ENCODE peak calls at places on chromosomes 1 and 21, in five cellular contexts. One of them, this sample, is unnamed.
A peak's percentile ranks its signal among the peaks of the same experiment; 100 is the strongest.

GRCh38 chr21:36211660-36212512 is 55.3 kb downstream of the DOP1B start:
- DNase-seq in IMR-90: peak; percentile 93
- DNase-seq in lung: no peak
- DNase-seq in uterus: no peak
- DNase-seq in transverse colon: no peak
- DNase-seq in this sample: no peak

GRCh38 chr1:246139745-246140182 is 367.3 kb downstream of the SMYD3 start:
- DNase-seq in transverse colon: no peak
- DNase-seq in uterus: no peak
- DNase-seq in lung: no peak
- DNase-seq in IMR-90: peak; percentile 93
- DNase-seq in this sample: no peak

GRCh38 chr1:201228011-201228983 is 37.7 kb downstream of the IGFN1 start:
- DNase-seq in IMR-90: no peak
- DNase-seq in lung: peak; percentile 23
- DNase-seq in uterus: no peak
- DNase-seq in transverse colon: no peak
- DNase-seq in this sample: no peak

GRCh38 chr1:93111561-93111960 is 32.5 kb downstream of the MTF2 start:
- DNase-seq in transverse colon: no peak
- DNase-seq in lung: no peak
- DNase-seq in uterus: no peak
- DNase-seq in IMR-90: peak; percentile 15
- DNase-seq in this sample: no peak

GRCh38 chr1:200306954-200307754 is 102.7 kb downstream of the ZNF281 start:
- DNase-seq in lung: no peak
- DNase-seq in uterus: no peak
- DNase-seq in IMR-90: peak; percentile 46
- DNase-seq in transverse colon: no peak
- DNase-seq in this sample: peak; percentile 15

GRCh38 chr1:199174336-199174735 is 535.5 kb downstream of the PTPRC start:
- DNase-seq in IMR-90: no peak
- DNase-seq in transverse colon: no peak
- DNase-seq in uterus: no peak
- DNase-seq in lung: no peak
- DNase-seq in this sample: peak; percentile 81

GRCh38 chr1:245129321-245129720 is 25.5 kb upstream of the KIF26B start:
- DNase-seq in IMR-90: no peak
- DNase-seq in lung: no peak
- DNase-seq in transverse colon: no peak
- DNase-seq in uterus: no peak
- DNase-seq in this sample: no peak

GRCh38 chr1:9700340-9700739 is 48.8 kb downstream of the PIK3CD start:
- DNase-seq in lung: no peak
- DNase-seq in IMR-90: peak; percentile 94
- DNase-seq in transverse colon: no peak
- DNase-seq in uterus: no peak
- DNase-seq in this sample: no peak

GRCh38 chr1:6184083-6184783 is 4.1 kb upstream of the CHD5 start:
- DNase-seq in transverse colon: no peak
- DNase-seq in lung: no peak
- DNase-seq in uterus: no peak
- DNase-seq in IMR-90: no peak
- DNase-seq in this sample: no peak

GRCh38 chr1:185315364-185316108 is 1.5 kb downstream of the IVNS1ABP start:
- DNase-seq in lung: no peak
- DNase-seq in transverse colon: peak; percentile 33
- DNase-seq in uterus: no peak
- DNase-seq in IMR-90: no peak
- DNase-seq in this sample: no peak

GRCh38 chr1:13585599-13585965 is 1.9 kb downstream of the PDPN start:
- DNase-seq in IMR-90: no peak
- DNase-seq in uterus: no peak
- DNase-seq in lung: no peak
- DNase-seq in transverse colon: no peak
- DNase-seq in this sample: no peak

GRCh38 chr21:42760977-42761751 is 107.7 kb downstream of the PDE9A start:
- DNase-seq in IMR-90: no peak
- DNase-seq in uterus: no peak
- DNase-seq in lung: no peak
- DNase-seq in transverse colon: no peak
- DNase-seq in this sample: no peak

GRCh38 chr1:202586018-202586821 is 124.0 kb downstream of the SYT2 start:
- DNase-seq in uterus: peak; percentile 64
- DNase-seq in transverse colon: peak; percentile 25
- DNase-seq in lung: no peak
- DNase-seq in IMR-90: peak; percentile 38
- DNase-seq in this sample: no peak

GRCh38 chr1:151104630-151105029 is 34.1 kb downstream of the GABPB2 start:
- DNase-seq in uterus: no peak
- DNase-seq in lung: no peak
- DNase-seq in IMR-90: no peak
- DNase-seq in transverse colon: no peak
- DNase-seq in this sample: no peak

GRCh38 chr1:77514871-77515776 is 167.3 kb downstream of the ZZZ3 start:
- DNase-seq in transverse colon: no peak
- DNase-seq in lung: no peak
- DNase-seq in IMR-90: peak; percentile 54
- DNase-seq in uterus: no peak
- DNase-seq in this sample: no peak

GRCh38 chr1:8358241-8358896 is 40.5 kb downstream of the SLC45A1 start:
- DNase-seq in transverse colon: no peak
- DNase-seq in IMR-90: no peak
- DNase-seq in uterus: peak; percentile 18
- DNase-seq in lung: no peak
- DNase-seq in this sample: no peak

GRCh38 chr21:38807987-38808386 is 2.3 kb downstream of the ETS2 start:
- DNase-seq in lung: no peak
- DNase-seq in IMR-90: peak; percentile 51
- DNase-seq in uterus: no peak
- DNase-seq in transverse colon: peak; percentile 41
- DNase-seq in this sample: no peak

GRCh38 chr1:87330954-87331318 is 2.3 kb downstream of the LMO4 start:
- DNase-seq in IMR-90: no peak
- DNase-seq in uterus: no peak
- DNase-seq in lung: no peak
- DNase-seq in transverse colon: no peak
- DNase-seq in this sample: no peak

DNA sequence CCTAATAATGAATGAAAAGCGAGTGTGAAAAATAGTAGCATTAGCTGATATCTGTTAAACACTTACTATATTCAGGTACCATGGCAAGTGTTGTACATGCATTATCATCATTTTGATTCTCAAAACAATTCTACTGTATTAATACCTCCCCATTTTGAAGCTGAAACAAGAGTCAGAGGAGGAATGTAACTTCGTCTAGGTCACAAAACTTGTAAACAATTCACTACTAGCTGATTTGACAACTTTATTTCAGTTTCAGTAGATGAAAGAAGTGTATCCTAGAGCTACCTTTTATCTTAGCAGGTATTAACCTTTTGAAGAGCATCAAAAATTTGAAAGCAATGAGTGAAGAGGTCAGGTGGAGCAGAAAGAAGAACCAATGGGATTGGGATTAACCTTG is 1.6 kb downstream of the CD84 start:
- DNase-seq in uterus: no peak
- DNase-seq in lung: no peak
- DNase-seq in IMR-90: no peak
- DNase-seq in transverse colon: no peak
- DNase-seq in this sample: no peak
- H3K4me1 ChIP-seq in uterus: no peaks in the 10 kb centered on the region
- H3K4me1 ChIP-seq in lung: no peaks in the 10 kb centered on the region
- H3K4me1 ChIP-seq in IMR-90: no peaks in the 10 kb centered on the region
- H3K4me1 ChIP-seq in transverse colon: no peaks in the 10 kb centered on the region
- H3K4me1 ChIP-seq in this sample: peaks cover 41% of the 10 kb centered on the region

DNA sequence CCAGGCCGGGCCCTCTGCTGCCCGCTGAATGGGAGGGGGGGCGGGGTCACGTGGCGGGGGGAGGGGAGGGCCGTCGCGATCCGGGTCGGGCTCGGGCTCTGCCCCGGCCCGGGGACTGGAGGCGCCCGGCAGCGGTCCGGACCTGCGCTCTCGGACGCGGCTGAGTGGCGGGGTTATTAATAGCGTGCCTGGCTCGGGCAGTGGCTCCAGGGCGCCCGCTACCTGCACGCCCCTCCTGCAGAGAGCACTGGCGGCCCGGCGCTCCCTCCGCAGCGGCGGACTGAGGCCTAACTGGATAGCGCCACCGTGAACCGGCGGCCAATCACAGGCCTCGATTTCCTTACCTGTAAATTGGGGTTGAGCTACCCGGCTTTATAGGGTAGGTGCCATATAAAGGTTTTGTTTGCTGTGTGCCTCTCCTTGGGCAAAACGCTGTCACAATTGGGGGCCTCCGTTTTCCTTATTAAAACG is 28.0 kb downstream of the AHDC1 start:
- DNase-seq in transverse colon: peak; percentile 68
- DNase-seq in uterus: peak; percentile 81
- DNase-seq in lung: peak; percentile 67
- DNase-seq in IMR-90: no peak
- DNase-seq in this sample: no peak
- TF ChIP-seq CTCF in transverse colon: no peak
- TF ChIP-seq CTCF in uterus: peak; percentile 41
- TF ChIP-seq CTCF in lung: no peak
- TF ChIP-seq CTCF in IMR-90: peak; percentile 9
- TF ChIP-seq CTCF in this sample: no peak

DNA sequence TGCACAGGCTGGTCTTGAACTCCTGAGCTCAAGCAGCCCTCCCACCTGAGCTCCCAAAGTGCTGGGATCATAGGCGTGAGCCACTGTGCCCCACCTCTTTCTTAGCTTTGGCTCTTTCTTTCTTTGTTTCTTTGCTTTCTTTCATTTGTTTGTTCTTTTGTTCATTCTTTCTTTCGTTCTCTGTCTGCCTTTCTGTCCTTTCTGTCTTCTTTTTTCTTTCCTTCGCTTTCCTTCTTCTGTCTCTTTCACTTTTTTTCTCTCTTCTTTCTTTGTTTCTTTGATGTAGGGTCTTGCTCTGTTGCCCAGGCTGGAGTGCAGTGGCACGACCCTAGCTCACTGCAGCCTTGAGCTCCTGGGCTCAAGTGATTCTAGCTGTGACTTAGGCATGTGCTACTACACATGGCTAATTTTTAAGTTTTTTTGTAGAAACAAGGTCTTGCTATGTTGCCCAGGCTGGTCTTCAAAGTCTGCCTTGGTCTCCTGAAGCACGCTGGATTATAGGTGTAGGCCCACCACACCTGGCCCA is 18.9 kb downstream of the SOX13 start:
- DNase-seq in uterus: no peak
- DNase-seq in transverse colon: no peak
- DNase-seq in IMR-90: no peak
- DNase-seq in lung: no peak
- DNase-seq in this sample: no peak
- H3K4me1 ChIP-seq in uterus: peaks cover 15% of the 10 kb centered on the region
- H3K4me1 ChIP-seq in transverse colon: peaks cover 70% of the 10 kb centered on the region
- H3K4me1 ChIP-seq in IMR-90: peaks cover 4% of the 10 kb centered on the region
- H3K4me1 ChIP-seq in lung: peaks cover 56% of the 10 kb centered on the region
- H3K4me1 ChIP-seq in this sample: no peaks in the 10 kb centered on the region

GRCh38 chr1:232628335-232629214 is 1.4 kb downstream of the SIPA1L2 start:
- DNase-seq in lung: no peak
- DNase-seq in transverse colon: no peak
- DNase-seq in IMR-90: peak; percentile 52
- DNase-seq in uterus: no peak
- DNase-seq in this sample: no peak
- TF ChIP-seq CTCF in lung: no peak
- TF ChIP-seq CTCF in transverse colon: peak; percentile 20
- TF ChIP-seq CTCF in IMR-90: peak; percentile 38
- TF ChIP-seq CTCF in uterus: no peak
- TF ChIP-seq CTCF in this sample: peak; percentile 56

GRCh38 chr1:85582687-85583354 is 2.3 kb downstream of the CCN1 start:
- DNase-seq in transverse colon: no peak
- DNase-seq in uterus: peak; percentile 34
- DNase-seq in IMR-90: peak; percentile 66
- DNase-seq in lung: no peak
- DNase-seq in this sample: no peak
- H3K4me1 ChIP-seq in transverse colon: no peaks in the 10 kb centered on the region
- H3K4me1 ChIP-seq in uterus: no peaks in the 10 kb centered on the region
- H3K4me1 ChIP-seq in IMR-90: peaks cover 4% of the 10 kb centered on the region
- H3K4me1 ChIP-seq in lung: no peaks in the 10 kb centered on the region
- H3K4me1 ChIP-seq in this sample: no peaks in the 10 kb centered on the region

This sample was measured in DND-41.